ENCODE peak calls at places on chromosome 11, in six cellular contexts. O is HEK293T; M is H4; X is stimulated activated CD4-positive, alpha-beta T cell treated with anti-CD3 and anti-CD28 coated beads, TNF-alpha, amount 100 ng/mL, for 1 hour; U is non-pigmented ciliary epithelial cell; P is glutamatergic neuron. N is an unnamed sample.

GRCh38 chr11:75219869-75220268 is 20.7 kb upstream of the TPBGL start:
- DNase-seq in X (no peak), O (no peak), U (no peak), M (no peak), P (no peak), N (no peak)

GRCh38 chr11:106278391-106278790 is 200.9 kb downstream of the AASDHPPT start:
- DNase-seq in X (no peak), M (no peak), O (no peak), P (no peak), U (no peak), N (no peak)

GRCh38 chr11:15775051-15775541 is 581.2 kb downstream of the SOX6 start:
- DNase-seq in M (peak), U (no peak), P (no peak), X (no peak), O (no peak), N (no peak)

GRCh38 chr11:126176853-126177470 is 34.5 kb downstream of the RPUSD4 start:
- DNase-seq in X (no peak), O (no peak), P (no peak), U (no peak), M (no peak), N (no peak)

GRCh38 chr11:47051217-47051616 is 114.7 kb downstream of the CSTPP1 start:
- DNase-seq in U (no peak), X (no peak), O (no peak), P (no peak), M (no peak), N (no peak)

GRCh38 chr11:68968306-68969255 is 12.2 kb downstream of the MRGPRD start:
- DNase-seq in M (no peak), O (no peak), U (no peak), X (no peak), P (peak), N (no peak)

GRCh38 chr11:18696638-18697225 is 1.8 kb upstream of the TMEM86A start:
- DNase-seq in U (no peak), X (no peak), O (no peak), P (no peak), M (no peak), N (no peak)

GRCh38 chr11:59208956-59209355 is 3.8 kb downstream of the MPEG1 start:
- DNase-seq in M (no peak), X (no peak), U (peak), O (no peak), P (no peak), N (no peak)

GRCh38 chr11:17473071-17473744 is 3.4 kb downstream of the ABCC8 start:
- DNase-seq in M (peak), U (no peak), X (no peak), O (peak), P (peak), N (no peak)

N was measured in NCI-H1048.